ENCODE peak calls at places on chromosomes 12 and 14, in four cellular contexts. One of them, this sample, is unnamed.

GRCh38 chr12:114213055-114213561 is 192.8 kb downstream of the TBX5 start:
- DNase-seq in IMR-90: no peak
- DNase-seq in transverse colon: no peak
- DNase-seq in thoracic aorta: no peak
- DNase-seq in this sample: no peak

GRCh38 chr14:88189040-88189839 is 133.8 kb downstream of the KCNK10 start:
- DNase-seq in IMR-90: peak; percentile 87
- DNase-seq in transverse colon: peak; percentile 88
- DNase-seq in thoracic aorta: peak; percentile 16
- DNase-seq in this sample: peak; percentile 64

GRCh38 chr14:59918824-59919581 is 941 bp upstream of the LRRC9 start:
- DNase-seq in IMR-90: peak; percentile 18
- DNase-seq in transverse colon: peak; percentile 12
- DNase-seq in thoracic aorta: no peak
- DNase-seq in this sample: no peak

GRCh38 chr14:101408077-101408831 is 153.0 kb upstream of the DIO3 start:
- DNase-seq in IMR-90: peak; percentile 90
- DNase-seq in transverse colon: no peak
- DNase-seq in thoracic aorta: no peak
- DNase-seq in this sample: no peak

GRCh38 chr14:52068741-52069616 is at the start of gene NID2:
- DNase-seq in IMR-90: peak; percentile 95
- DNase-seq in transverse colon: peak; percentile 82
- DNase-seq in thoracic aorta: no peak
- DNase-seq in this sample: no peak

GRCh38 chr14:67938046-67938445 is 118.5 kb downstream of the RAD51B start:
- DNase-seq in IMR-90: no peak
- DNase-seq in transverse colon: no peak
- DNase-seq in thoracic aorta: no peak
- DNase-seq in this sample: no peak

GRCh38 chr14:67199016-67199415 is 9.8 kb downstream of the GARIN2 start:
- DNase-seq in IMR-90: peak; percentile 19
- DNase-seq in transverse colon: no peak
- DNase-seq in thoracic aorta: no peak
- DNase-seq in this sample: no peak

GRCh38 chr12:89370850-89371249 is 18.5 kb upstream of the DUSP6 start:
- DNase-seq in IMR-90: peak; percentile 82
- DNase-seq in transverse colon: no peak
- DNase-seq in thoracic aorta: no peak
- DNase-seq in this sample: no peak

GRCh38 chr12:102343361-102344121 is 136.8 kb downstream of the IGF1 start:
- DNase-seq in IMR-90: peak; percentile 16
- DNase-seq in transverse colon: no peak
- DNase-seq in thoracic aorta: no peak
- DNase-seq in this sample: no peak

GRCh38 chr14:105050551-105050897 is 14.7 kb downstream of the GPR132 start:
- DNase-seq in IMR-90: peak; percentile 42
- DNase-seq in transverse colon: peak; percentile 79
- DNase-seq in thoracic aorta: no peak
- DNase-seq in this sample: no peak

GRCh38 chr12:57476162-57476992 is 3.3 kb downstream of the ARHGAP9 start:
- DNase-seq in IMR-90: no peak
- DNase-seq in transverse colon: peak; percentile 50
- DNase-seq in thoracic aorta: no peak
- DNase-seq in this sample: no peak

GRCh38 chr12:108508243-108508642 is 6.8 kb upstream of the FICD start:
- DNase-seq in IMR-90: no peak
- DNase-seq in transverse colon: no peak
- DNase-seq in thoracic aorta: no peak
- DNase-seq in this sample: no peak

GRCh38 chr14:83816755-83817154 is 1713.2 kb upstream of the FLRT2 start:
- DNase-seq in IMR-90: peak; percentile 74
- DNase-seq in transverse colon: no peak
- DNase-seq in thoracic aorta: no peak
- DNase-seq in this sample: no peak

GRCh38 chr14:51368721-51369163 is 128.7 kb downstream of the TMX1 start:
- DNase-seq in IMR-90: peak; percentile 89
- DNase-seq in transverse colon: no peak
- DNase-seq in thoracic aorta: no peak
- DNase-seq in this sample: no peak

GRCh38 chr14:75427482-75428229 is at the start of gene JDP2:
- DNase-seq in IMR-90: peak; percentile 76
- DNase-seq in transverse colon: peak; percentile 94
- DNase-seq in thoracic aorta: peak; percentile 74
- DNase-seq in this sample: no peak

GRCh38 chr12:5073054-5073453 is 29.4 kb downstream of the KCNA5 start:
- DNase-seq in IMR-90: no peak
- DNase-seq in transverse colon: no peak
- DNase-seq in thoracic aorta: no peak
- DNase-seq in this sample: no peak

GRCh38 chr12:49767333-49767732 is 26.0 kb downstream of the TMBIM6 start:
- DNase-seq in IMR-90: no peak
- DNase-seq in transverse colon: no peak
- DNase-seq in thoracic aorta: no peak
- DNase-seq in this sample: no peak

GRCh38 chr12:88310666-88311065 is 168.6 kb downstream of the TMTC3 start:
- DNase-seq in IMR-90: no peak
- DNase-seq in transverse colon: no peak
- DNase-seq in thoracic aorta: no peak
- DNase-seq in this sample: no peak

GRCh38 chr14:75660630-75661498 is at the start of the genes ERG28 and TTLL5:
- DNase-seq in IMR-90: peak; percentile 99
- DNase-seq in transverse colon: peak; percentile 97
- DNase-seq in thoracic aorta: peak; percentile 87
- DNase-seq in this sample: peak; percentile 96

GRCh38 chr14:55249423-55249822 is 21.8 kb upstream of the FBXO34 start:
- DNase-seq in IMR-90: peak; percentile 72
- DNase-seq in transverse colon: no peak
- DNase-seq in thoracic aorta: no peak
- DNase-seq in this sample: peak; percentile 63

GRCh38 chr12:88391556-88391955 is 188.7 kb downstream of the KITLG start:
- DNase-seq in IMR-90: peak; percentile 88
- DNase-seq in transverse colon: no peak
- DNase-seq in thoracic aorta: no peak
- DNase-seq in this sample: peak; percentile 49

GRCh38 chr12:22046090-22046967 is at the start of gene CMAS:
- DNase-seq in IMR-90: peak; percentile 54
- DNase-seq in transverse colon: peak; percentile 89
- DNase-seq in thoracic aorta: peak; percentile 25
- DNase-seq in this sample: no peak

GRCh38 chr14:53696217-53696965 is 260.2 kb downstream of the BMP4 start:
- DNase-seq in IMR-90: peak; percentile 16
- DNase-seq in transverse colon: no peak
- DNase-seq in thoracic aorta: no peak
- DNase-seq in this sample: peak; percentile 52

GRCh38 chr14:33596211-33597080 is 354.4 kb downstream of the EGLN3 start:
- DNase-seq in IMR-90: no peak
- DNase-seq in transverse colon: no peak
- DNase-seq in thoracic aorta: no peak
- DNase-seq in this sample: no peak

GRCh38 chr14:100018482-100018881 is 46.7 kb upstream of the EVL start:
- DNase-seq in IMR-90: peak; percentile 62
- DNase-seq in transverse colon: no peak
- DNase-seq in thoracic aorta: no peak
- DNase-seq in this sample: no peak

GRCh38 chr14:99720941-99721791 is 37.1 kb downstream of the CYP46A1 start:
- DNase-seq in IMR-90: no peak
- DNase-seq in transverse colon: no peak
- DNase-seq in thoracic aorta: no peak
- DNase-seq in this sample: no peak